ENCODE peak calls at places on chromosomes 5 and 9, in nine cellular contexts. D, F, C, O, Y, H, Z, I and Q are unnamed samples.

GRCh38 chr5:121630402-121630801 is 221.3 kb upstream of the FTMT start:
- DNase-seq in O (no peak), C (peak), Z (peak), F (no peak), Y (no peak), I (no peak), H (no peak), D (no peak), Q (no peak)

GRCh38 chr5:24363789-24364534 is 280.8 kb downstream of the CDH10 start:
- DNase-seq in D (no peak), I (no peak), Y (no peak), O (no peak), Z (no peak), H (no peak), C (no peak), F (no peak), Q (no peak)

GRCh38 chr5:84779206-84779605 is 394.5 kb upstream of the EDIL3 start:
- DNase-seq in I (no peak), O (no peak), Z (no peak), D (no peak), F (no peak), C (no peak), Y (no peak), H (no peak), Q (no peak)

GRCh38 chr9:37624073-37624472 is 26.7 kb upstream of the FRMPD1 start:
- DNase-seq in D (no peak), O (no peak), Z (no peak), H (no peak), Y (no peak), I (no peak), C (no peak), F (no peak), Q (no peak)

GRCh38 chr9:112252194-112252593 is 77.1 kb upstream of the SUSD1 start:
- DNase-seq in Z (no peak), Y (peak), C (no peak), H (no peak), F (no peak), I (no peak), D (peak), O (no peak), Q (no peak)

GRCh38 chr5:5512496-5512895 is 90.0 kb downstream of the ICE1 start:
- DNase-seq in Z (no peak), Y (no peak), I (no peak), D (no peak), O (no peak), F (no peak), C (no peak), H (no peak), Q (no peak)

GRCh38 chr5:153745778-153746420 is 255.4 kb downstream of the GRIA1 start:
- DNase-seq in F (no peak), I (no peak), D (no peak), O (no peak), C (no peak), Y (no peak), H (no peak), Z (no peak), Q (no peak)

GRCh38 chr9:87199819-87200218 is 252.5 kb upstream of the GAS1 start:
- DNase-seq in F (no peak), C (no peak), Z (no peak), H (no peak), I (no peak), Y (no peak), D (no peak), O (no peak), Q (no peak)

GRCh38 chr9:129071526-129072131 is 9.3 kb upstream of the DOLPP1 start:
- DNase-seq in I (no peak), C (no peak), F (no peak), D (no peak), Z (no peak), Y (peak), H (no peak), O (no peak), Q (no peak)

GRCh38 chr5:149766460-149767277 is 36.6 kb downstream of the PPARGC1B start:
- DNase-seq in Z (no peak), Y (no peak), H (no peak), D (no peak), F (no peak), O (no peak), I (no peak), C (no peak), Q (no peak)

GRCh38 chr5:143383988-143384387 is 19.5 kb downstream of the NR3C1 start:
- DNase-seq in O (no peak), Y (no peak), Z (no peak), H (no peak), I (no peak), C (no peak), D (no peak), F (no peak), Q (no peak)

GRCh38 chr5:142896325-142897007 is 126.3 kb downstream of the ARHGAP26 start:
- DNase-seq in F (no peak), D (no peak), C (no peak), Y (no peak), Z (no peak), H (no peak), O (no peak), I (no peak), Q (no peak)

GRCh38 chr9:8706546-8706945 is 907.0 kb upstream of the DMAC1 start:
- DNase-seq in O (no peak), Y (no peak), F (no peak), I (no peak), C (no peak), D (no peak), H (no peak), Z (no peak), Q (no peak)

GRCh38 chr5:142807378-142807911 is 37.3 kb downstream of the ARHGAP26 start:
- DNase-seq in Y (no peak), C (no peak), D (no peak), Z (no peak), F (peak), I (no peak), O (no peak), H (peak), Q (peak)

GRCh38 chr9:94014845-94015244 is 59.7 kb upstream of the BARX1 start:
- DNase-seq in Z (no peak), F (no peak), O (no peak), D (no peak), Y (no peak), H (no peak), I (no peak), C (no peak), Q (no peak)

GRCh38 chr9:120730661-120731514 is 16.6 kb upstream of the MEGF9 start:
- DNase-seq in O (peak), C (peak), H (peak), F (no peak), I (peak), Z (no peak), Y (no peak), D (no peak), Q (peak)

GRCh38 chr5:65506961-65507360 is 25.2 kb upstream of the ADAMTS6 start:
- DNase-seq in D (no peak), C (peak), Z (no peak), Y (no peak), F (no peak), H (no peak), O (peak), I (peak), Q (no peak)

GRCh38 chr5:97009212-97009898 is 73.5 kb downstream of the LNPEP start:
- DNase-seq in D (no peak), I (no peak), Y (peak), F (no peak), Z (no peak), C (no peak), H (no peak), O (no peak), Q (no peak)

GRCh38 chr9:21836437-21837161 is 34.2 kb downstream of the MTAP start:
- DNase-seq in C (peak), F (no peak), H (no peak), Z (no peak), I (peak), O (peak), Y (no peak), D (no peak), Q (no peak)

GRCh38 chr9:126986506-126986951 is 71.9 kb downstream of the RALGPS1 start:
- DNase-seq in Z (peak), O (no peak), Y (peak), C (peak), I (no peak), D (no peak), H (no peak), F (no peak), Q (no peak)

GRCh38 chr5:122942164-122942914 is 94.2 kb downstream of the PPIC start:
- DNase-seq in C (peak), I (peak), H (no peak), F (no peak), D (no peak), Y (no peak), Z (no peak), O (no peak), Q (no peak)

GRCh38 chr5:76701298-76701697 is 14.6 kb upstream of the F2R start:
- DNase-seq in H (peak), D (no peak), Y (no peak), C (peak), I (peak), F (no peak), O (peak), Z (no peak), Q (no peak)